ENCODE peak calls at places on chromosomes 16 and 17, in seven cellular contexts. One of them, this sample, is unnamed.

GRCh38 chr17:47837401-47838039 is 3.6 kb downstream of the SCRN2 start:
- DNase-seq in AG10803: no peak
- DNase-seq in fibroblast of mammary gland: peak
- DNase-seq in ovary: no peak
- DNase-seq in A549: no peak
- DNase-seq in thoracic aorta: no peak
- DNase-seq in uterus: no peak
- DNase-seq in this sample: peak

GRCh38 chr16:48123104-48123788 is 32.5 kb downstream of the ABCC12 start:
- DNase-seq in AG10803: peak
- DNase-seq in fibroblast of mammary gland: peak
- DNase-seq in ovary: no peak
- DNase-seq in A549: peak
- DNase-seq in thoracic aorta: no peak
- DNase-seq in uterus: no peak
- DNase-seq in this sample: peak

GRCh38 chr17:39813631-39814030 is 50.5 kb downstream of the IKZF3 start:
- DNase-seq in AG10803: no peak
- DNase-seq in fibroblast of mammary gland: no peak
- DNase-seq in ovary: no peak
- DNase-seq in A549: no peak
- DNase-seq in thoracic aorta: no peak
- DNase-seq in uterus: no peak
- DNase-seq in this sample: no peak

GRCh38 chr17:57662644-57663308 is 82.3 kb downstream of the CCDC182 start:
- DNase-seq in AG10803: peak
- DNase-seq in fibroblast of mammary gland: peak
- DNase-seq in ovary: peak
- DNase-seq in A549: peak
- DNase-seq in thoracic aorta: peak
- DNase-seq in uterus: peak
- DNase-seq in this sample: peak

GRCh38 chr17:50465171-50465570 is 3.5 kb downstream of the CHAD start:
- DNase-seq in AG10803: no peak
- DNase-seq in fibroblast of mammary gland: no peak
- DNase-seq in ovary: no peak
- DNase-seq in A549: no peak
- DNase-seq in thoracic aorta: no peak
- DNase-seq in uterus: no peak
- DNase-seq in this sample: no peak

GRCh38 chr16:69109486-69110270 is 4.2 kb downstream of the HAS3 start:
- DNase-seq in AG10803: no peak
- DNase-seq in fibroblast of mammary gland: no peak
- DNase-seq in ovary: no peak
- DNase-seq in A549: no peak
- DNase-seq in thoracic aorta: no peak
- DNase-seq in uterus: no peak
- DNase-seq in this sample: no peak

GRCh38 chr17:48068491-48068961 is 20.4 kb downstream of the NFE2L1 start:
- DNase-seq in AG10803: peak
- DNase-seq in fibroblast of mammary gland: peak
- DNase-seq in ovary: no peak
- DNase-seq in A549: peak
- DNase-seq in thoracic aorta: no peak
- DNase-seq in uterus: no peak
- DNase-seq in this sample: peak

GRCh38 chr16:25628766-25629165 is 63.0 kb upstream of the HS3ST4 start:
- DNase-seq in AG10803: no peak
- DNase-seq in fibroblast of mammary gland: no peak
- DNase-seq in ovary: no peak
- DNase-seq in A549: no peak
- DNase-seq in thoracic aorta: no peak
- DNase-seq in uterus: no peak
- DNase-seq in this sample: no peak

GRCh38 chr17:78315355-78316114 is 44.3 kb downstream of the SOCS3 start:
- DNase-seq in AG10803: peak
- DNase-seq in fibroblast of mammary gland: peak
- DNase-seq in ovary: peak
- DNase-seq in A549: peak
- DNase-seq in thoracic aorta: peak
- DNase-seq in uterus: peak
- DNase-seq in this sample: peak

GRCh38 chr17:13995856-13996635 is 73.3 kb upstream of the COX10 start:
- DNase-seq in AG10803: peak
- DNase-seq in fibroblast of mammary gland: no peak
- DNase-seq in ovary: no peak
- DNase-seq in A549: no peak
- DNase-seq in thoracic aorta: no peak
- DNase-seq in uterus: no peak
- DNase-seq in this sample: peak

GRCh38 chr17:6464446-6465041 is 20.3 kb downstream of the PIMREG start:
- DNase-seq in AG10803: no peak
- DNase-seq in fibroblast of mammary gland: no peak
- DNase-seq in ovary: no peak
- DNase-seq in A549: no peak
- DNase-seq in thoracic aorta: no peak
- DNase-seq in uterus: no peak
- DNase-seq in this sample: peak

GRCh38 chr17:28368306-28368831 is 1.7 kb downstream of the VTN start:
- DNase-seq in AG10803: no peak
- DNase-seq in fibroblast of mammary gland: no peak
- DNase-seq in ovary: no peak
- DNase-seq in A549: no peak
- DNase-seq in thoracic aorta: no peak
- DNase-seq in uterus: no peak
- DNase-seq in this sample: no peak

GRCh38 chr16:67847064-67847861 is at the start of gene CENPT:
- DNase-seq in AG10803: peak
- DNase-seq in fibroblast of mammary gland: peak
- DNase-seq in ovary: no peak
- DNase-seq in A549: no peak
- DNase-seq in thoracic aorta: no peak
- DNase-seq in uterus: peak
- DNase-seq in this sample: peak

GRCh38 chr17:51461578-51462004 is 201.2 kb downstream of the UTP18 start:
- DNase-seq in AG10803: peak
- DNase-seq in fibroblast of mammary gland: peak
- DNase-seq in ovary: peak
- DNase-seq in A549: peak
- DNase-seq in thoracic aorta: no peak
- DNase-seq in uterus: no peak
- DNase-seq in this sample: peak

GRCh38 chr16:27432600-27432957 is 30.6 kb downstream of the IL21R start:
- DNase-seq in AG10803: peak
- DNase-seq in fibroblast of mammary gland: peak
- DNase-seq in ovary: no peak
- DNase-seq in A549: no peak
- DNase-seq in thoracic aorta: no peak
- DNase-seq in uterus: peak
- DNase-seq in this sample: peak

GRCh38 chr16:59783191-59783590 is 1049.1 kb upstream of the GOT2 start:
- DNase-seq in AG10803: peak
- DNase-seq in fibroblast of mammary gland: no peak
- DNase-seq in ovary: no peak
- DNase-seq in A549: no peak
- DNase-seq in thoracic aorta: no peak
- DNase-seq in uterus: no peak
- DNase-seq in this sample: no peak

GRCh38 chr16:89113661-89114060 is 20.0 kb downstream of the ACSF3 start:
- DNase-seq in AG10803: no peak
- DNase-seq in fibroblast of mammary gland: no peak
- DNase-seq in ovary: no peak
- DNase-seq in A549: no peak
- DNase-seq in thoracic aorta: no peak
- DNase-seq in uterus: no peak
- DNase-seq in this sample: no peak

GRCh38 chr17:3512512-3513171 is 36.8 kb downstream of the ASPA start:
- DNase-seq in AG10803: peak
- DNase-seq in fibroblast of mammary gland: peak
- DNase-seq in ovary: peak
- DNase-seq in A549: no peak
- DNase-seq in thoracic aorta: no peak
- DNase-seq in uterus: peak
- DNase-seq in this sample: peak
- H3K4me3 ChIP-seq in AG10803: no peak
- H3K4me3 ChIP-seq in fibroblast of mammary gland: no peak
- H3K4me3 ChIP-seq in ovary: no peak
- H3K4me3 ChIP-seq in A549: no peak
- H3K4me3 ChIP-seq in thoracic aorta: peak
- H3K4me3 ChIP-seq in uterus: peak
- H3K4me3 ChIP-seq in this sample: no peak

GRCh38 chr17:74132354-74132753 is 71.1 kb upstream of the RPL38 start:
- DNase-seq in AG10803: no peak
- DNase-seq in fibroblast of mammary gland: no peak
- DNase-seq in ovary: no peak
- DNase-seq in A549: no peak
- DNase-seq in thoracic aorta: no peak
- DNase-seq in uterus: no peak
- DNase-seq in this sample: no peak

GRCh38 chr17:74134991-74135390 is 68.5 kb upstream of the RPL38 start:
- DNase-seq in AG10803: no peak
- DNase-seq in fibroblast of mammary gland: no peak
- DNase-seq in ovary: no peak
- DNase-seq in A549: no peak
- DNase-seq in thoracic aorta: no peak
- DNase-seq in uterus: no peak
- DNase-seq in this sample: no peak

GRCh38 chr17:74130841-74131240 is 72.6 kb upstream of the RPL38 start:
- DNase-seq in AG10803: no peak
- DNase-seq in fibroblast of mammary gland: no peak
- DNase-seq in ovary: no peak
- DNase-seq in A549: no peak
- DNase-seq in thoracic aorta: no peak
- DNase-seq in uterus: no peak
- DNase-seq in this sample: no peak

GRCh38 chr17:74135391-74136167 is 67.9 kb upstream of the RPL38 start:
- DNase-seq in AG10803: no peak
- DNase-seq in fibroblast of mammary gland: no peak
- DNase-seq in ovary: no peak
- DNase-seq in A549: no peak
- DNase-seq in thoracic aorta: no peak
- DNase-seq in uterus: no peak
- DNase-seq in this sample: no peak

DNA sequence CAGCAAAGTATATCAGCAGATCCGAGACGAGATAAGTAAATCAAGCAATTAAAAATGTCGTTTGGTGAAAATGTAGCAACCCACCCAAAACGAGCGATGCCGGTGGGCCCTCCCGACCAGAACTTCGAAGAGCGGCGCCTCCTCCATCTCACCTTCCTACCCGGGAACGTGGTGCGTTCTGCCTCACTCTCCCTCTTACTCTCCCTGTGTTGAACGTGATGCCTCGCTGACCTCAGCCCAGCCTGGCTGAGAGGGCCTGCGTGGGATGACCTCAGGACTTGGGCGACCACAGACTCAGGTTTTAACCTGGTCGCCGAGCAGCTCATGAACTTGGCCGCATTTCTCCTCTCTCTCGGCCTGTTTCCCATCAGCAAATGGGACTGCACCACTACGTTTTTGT is 69.8 kb upstream of the RPL38 start:
- DNase-seq in AG10803: no peak
- DNase-seq in fibroblast of mammary gland: no peak
- DNase-seq in ovary: no peak
- DNase-seq in A549: no peak
- DNase-seq in thoracic aorta: no peak
- DNase-seq in uterus: no peak
- DNase-seq in this sample: no peak
- TF ChIP-seq CTCF in AG10803: no peak
- TF ChIP-seq CTCF in fibroblast of mammary gland: no peak
- TF ChIP-seq CTCF in ovary: no peak
- TF ChIP-seq CTCF in A549: no peak
- TF ChIP-seq CTCF in thoracic aorta: no peak
- TF ChIP-seq CTCF in uterus: no peak
- TF ChIP-seq CTCF in this sample: no peak

GRCh38 chr17:43542854-43543253 is 3.3 kb downstream of the ETV4 start:
- DNase-seq in AG10803: no peak
- DNase-seq in fibroblast of mammary gland: no peak
- DNase-seq in ovary: no peak
- DNase-seq in A549: no peak
- DNase-seq in thoracic aorta: no peak
- DNase-seq in uterus: no peak
- DNase-seq in this sample: no peak

GRCh38 chr17:43543300-43543699 is 2.8 kb downstream of the ETV4 start:
- DNase-seq in AG10803: no peak
- DNase-seq in fibroblast of mammary gland: no peak
- DNase-seq in ovary: no peak
- DNase-seq in A549: no peak
- DNase-seq in thoracic aorta: no peak
- DNase-seq in uterus: no peak
- DNase-seq in this sample: no peak

GRCh38 chr17:43545383-43545632 is 832 bp downstream of the ETV4 start:
- DNase-seq in AG10803: no peak
- DNase-seq in fibroblast of mammary gland: no peak
- DNase-seq in ovary: no peak
- DNase-seq in A549: peak
- DNase-seq in thoracic aorta: no peak
- DNase-seq in uterus: no peak
- DNase-seq in this sample: no peak

GRCh38 chr17:43546317-43547188 is at the start of gene ETV4:
- DNase-seq in AG10803: peak
- DNase-seq in fibroblast of mammary gland: peak
- DNase-seq in ovary: peak
- DNase-seq in A549: peak
- DNase-seq in thoracic aorta: peak
- DNase-seq in uterus: peak
- DNase-seq in this sample: peak

DNA sequence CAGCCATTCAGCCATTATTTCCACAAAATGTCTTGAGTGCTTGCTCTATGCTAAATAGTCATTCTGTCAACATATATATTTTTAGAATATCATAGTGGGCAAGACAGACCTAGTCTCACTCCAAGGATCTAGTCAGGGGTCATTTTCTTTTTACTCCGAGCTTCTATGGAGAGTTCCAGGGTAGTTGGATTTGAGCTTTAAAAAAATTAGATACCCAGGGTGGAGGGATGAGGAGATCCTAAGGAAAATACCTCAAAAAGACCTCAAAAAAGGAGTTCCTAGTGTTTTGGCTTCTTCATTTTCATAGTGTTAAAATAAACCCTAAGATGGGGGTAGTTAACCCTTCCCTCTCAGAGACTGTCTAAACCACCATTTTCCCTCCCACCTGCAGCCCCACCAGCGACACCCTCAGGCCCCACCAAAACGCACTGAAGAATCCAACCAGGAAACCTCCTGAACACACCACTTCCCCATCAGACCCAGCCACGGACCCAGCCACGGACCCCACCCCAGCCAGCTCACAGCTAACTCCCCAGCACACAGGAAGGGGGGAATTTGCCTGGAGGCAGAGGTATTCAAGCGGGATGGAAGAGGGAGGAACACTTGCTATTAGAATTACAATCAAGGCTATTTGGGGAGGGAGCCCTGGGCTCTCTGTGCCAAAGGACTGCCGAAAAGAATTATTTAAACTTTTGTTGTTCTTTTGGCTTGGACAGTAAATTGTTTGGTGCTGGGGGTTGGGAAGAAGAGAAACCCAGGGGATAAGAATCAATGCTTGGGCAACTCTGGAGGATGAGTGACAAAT is 2.2 kb downstream of the ETV4 start:
- DNase-seq in AG10803: no peak
- DNase-seq in fibroblast of mammary gland: no peak
- DNase-seq in ovary: no peak
- DNase-seq in A549: no peak
- DNase-seq in thoracic aorta: no peak
- DNase-seq in uterus: no peak
- DNase-seq in this sample: no peak
- H3K4me3 ChIP-seq in AG10803: no peak
- H3K4me3 ChIP-seq in fibroblast of mammary gland: peak
- H3K4me3 ChIP-seq in ovary: no peak
- H3K4me3 ChIP-seq in A549: peak
- H3K4me3 ChIP-seq in thoracic aorta: no peak
- H3K4me3 ChIP-seq in uterus: no peak
- H3K4me3 ChIP-seq in this sample: peak

GRCh38 chr16:84308120-84308519 is 13.4 kb downstream of the WFDC1 start:
- DNase-seq in AG10803: peak
- DNase-seq in fibroblast of mammary gland: peak
- DNase-seq in ovary: peak
- DNase-seq in A549: peak
- DNase-seq in thoracic aorta: no peak
- DNase-seq in uterus: no peak
- DNase-seq in this sample: peak
- TF ChIP-seq CTCF in AG10803: peak
- TF ChIP-seq CTCF in fibroblast of mammary gland: peak
- TF ChIP-seq CTCF in ovary: peak
- TF ChIP-seq CTCF in A549: peak
- TF ChIP-seq CTCF in thoracic aorta: peak
- TF ChIP-seq CTCF in uterus: peak
- TF ChIP-seq CTCF in this sample: peak

This sample was measured in choroid plexus epithelial cell.